ENCODE peak calls at places on chromosomes 6 and 20, in seven cellular contexts. One of them, this sample, is unnamed.

GRCh38 chr6:98416027-98416426 is 418.3 kb upstream of the POU3F2 start:
- DNase-seq in mesendoderm: no peak
- DNase-seq in H1: no peak
- DNase-seq in H9: no peak
- DNase-seq in neuronal stem cell: no peak
- DNase-seq in mesenchymal stem cell: no peak
- DNase-seq in trophoblast cell: no peak
- DNase-seq in this sample: no peak

GRCh38 chr6:158654498-158654897 is 4.6 kb downstream of the SYTL3 start:
- DNase-seq in mesendoderm: no peak
- DNase-seq in H1: no peak
- DNase-seq in H9: no peak
- DNase-seq in neuronal stem cell: no peak
- DNase-seq in mesenchymal stem cell: peak; percentile 97
- DNase-seq in trophoblast cell: peak; percentile 58
- DNase-seq in this sample: peak; percentile 94

GRCh38 chr6:78031228-78031627 is 378.4 kb downstream of the MEI4 start:
- DNase-seq in mesendoderm: no peak
- DNase-seq in H1: no peak
- DNase-seq in H9: no peak
- DNase-seq in neuronal stem cell: no peak
- DNase-seq in mesenchymal stem cell: no peak
- DNase-seq in trophoblast cell: no peak
- DNase-seq in this sample: no peak

GRCh38 chr6:39855356-39855995 is 63.3 kb downstream of the DAAM2 start:
- DNase-seq in mesendoderm: no peak
- DNase-seq in H1: no peak
- DNase-seq in H9: no peak
- DNase-seq in neuronal stem cell: no peak
- DNase-seq in mesenchymal stem cell: peak; percentile 38
- DNase-seq in trophoblast cell: no peak
- DNase-seq in this sample: peak; percentile 22

GRCh38 chr6:126657556-126658129 is 317.7 kb downstream of the CENPW start:
- DNase-seq in mesendoderm: peak; percentile 57
- DNase-seq in H1: no peak
- DNase-seq in H9: no peak
- DNase-seq in neuronal stem cell: no peak
- DNase-seq in mesenchymal stem cell: peak; percentile 38
- DNase-seq in trophoblast cell: no peak
- DNase-seq in this sample: peak; percentile 44

GRCh38 chr20:8969062-8969694 is 99.7 kb upstream of the PLCB4 start:
- DNase-seq in mesendoderm: no peak
- DNase-seq in H1: no peak
- DNase-seq in H9: no peak
- DNase-seq in neuronal stem cell: no peak
- DNase-seq in mesenchymal stem cell: no peak
- DNase-seq in trophoblast cell: no peak
- DNase-seq in this sample: no peak

GRCh38 chr6:122323361-122323760 is 76.1 kb upstream of the HSF2 start:
- DNase-seq in mesendoderm: no peak
- DNase-seq in H1: no peak
- DNase-seq in H9: no peak
- DNase-seq in neuronal stem cell: no peak
- DNase-seq in mesenchymal stem cell: no peak
- DNase-seq in trophoblast cell: no peak
- DNase-seq in this sample: no peak

GRCh38 chr6:148513145-148514071 is 170.8 kb downstream of the SASH1 start:
- DNase-seq in mesendoderm: peak; percentile 40
- DNase-seq in H1: no peak
- DNase-seq in H9: no peak
- DNase-seq in neuronal stem cell: no peak
- DNase-seq in mesenchymal stem cell: peak; percentile 78
- DNase-seq in trophoblast cell: peak; percentile 4
- DNase-seq in this sample: peak; percentile 63

GRCh38 chr20:19858972-19859371 is 100.9 kb downstream of the RIN2 start:
- DNase-seq in mesendoderm: no peak
- DNase-seq in H1: no peak
- DNase-seq in H9: no peak
- DNase-seq in neuronal stem cell: no peak
- DNase-seq in mesenchymal stem cell: peak; percentile 82
- DNase-seq in trophoblast cell: no peak
- DNase-seq in this sample: peak; percentile 33

DNA sequence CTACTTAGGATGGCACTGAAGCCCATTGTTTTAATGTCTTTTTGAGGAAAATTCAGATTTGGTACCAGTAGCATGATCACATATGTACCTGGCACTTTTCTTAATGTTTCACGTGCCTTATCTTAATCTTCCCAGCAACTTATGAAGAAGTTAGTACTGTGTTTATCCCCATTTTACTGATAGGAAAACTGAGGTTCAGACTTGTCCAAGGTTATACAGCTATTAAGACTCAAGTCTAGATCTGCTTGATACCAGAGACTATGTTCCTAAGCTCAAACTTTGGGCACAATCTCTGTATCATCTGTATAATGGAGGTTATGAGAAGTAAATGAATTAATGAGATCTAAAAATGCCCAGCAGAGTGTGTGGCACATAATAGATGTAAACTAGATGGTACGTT is 179.7 kb upstream of the SUPT3H start:
- DNase-seq in mesendoderm: no peak
- DNase-seq in H1: no peak
- DNase-seq in H9: no peak
- DNase-seq in neuronal stem cell: no peak
- DNase-seq in mesenchymal stem cell: no peak
- DNase-seq in trophoblast cell: no peak
- DNase-seq in this sample: no peak
- H2BK120ac ChIP-seq in mesendoderm: no peak overlapping the region
- H2BK120ac ChIP-seq in H1: no peak overlapping the region
- H2BK120ac ChIP-seq in H9: no peak overlapping the region
- H2BK120ac ChIP-seq in neuronal stem cell: no peak overlapping the region
- H2BK120ac ChIP-seq in mesenchymal stem cell: peak overlapping the region; percentile 84
- H2BK120ac ChIP-seq in trophoblast cell: no peak overlapping the region
- H2BK120ac ChIP-seq in this sample: peak overlapping the region; percentile 70

DNA sequence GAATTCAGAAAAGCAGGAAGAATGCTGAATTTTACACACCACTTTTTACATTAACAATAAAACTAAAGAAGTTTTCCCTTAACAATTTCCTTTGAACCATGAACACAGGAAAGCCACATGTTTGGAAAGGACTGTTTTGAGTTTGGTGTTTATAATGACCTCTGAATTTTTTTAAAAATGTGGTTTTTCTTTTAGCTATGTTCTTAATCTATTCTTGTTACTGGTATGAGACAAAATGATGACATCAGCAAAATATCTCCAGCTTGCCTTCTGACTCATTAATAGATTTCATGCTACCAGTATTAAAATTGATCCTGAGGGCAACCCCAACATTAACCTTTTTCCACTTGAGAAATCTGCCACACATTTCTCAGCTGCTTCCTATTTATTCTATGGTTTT is 217.5 kb upstream of the THEMIS start:
- DNase-seq in mesendoderm: no peak
- DNase-seq in H1: no peak
- DNase-seq in H9: no peak
- DNase-seq in neuronal stem cell: no peak
- DNase-seq in mesenchymal stem cell: peak; percentile 65
- DNase-seq in trophoblast cell: no peak
- DNase-seq in this sample: peak; percentile 60
- H2BK120ac ChIP-seq in mesendoderm: no peak overlapping the region
- H2BK120ac ChIP-seq in H1: no peak overlapping the region
- H2BK120ac ChIP-seq in H9: no peak overlapping the region
- H2BK120ac ChIP-seq in neuronal stem cell: no peak overlapping the region
- H2BK120ac ChIP-seq in mesenchymal stem cell: no peak overlapping the region
- H2BK120ac ChIP-seq in trophoblast cell: no peak overlapping the region
- H2BK120ac ChIP-seq in this sample: no peak overlapping the region

GRCh38 chr6:1105833-1106400 is 206.0 kb upstream of the FOXQ1 start:
- DNase-seq in mesendoderm: no peak
- DNase-seq in H1: no peak
- DNase-seq in H9: no peak
- DNase-seq in neuronal stem cell: no peak
- DNase-seq in mesenchymal stem cell: no peak
- DNase-seq in trophoblast cell: no peak
- DNase-seq in this sample: peak; percentile 23
- H2BK120ac ChIP-seq in mesendoderm: no peak overlapping the region
- H2BK120ac ChIP-seq in H1: no peak overlapping the region
- H2BK120ac ChIP-seq in H9: no peak overlapping the region
- H2BK120ac ChIP-seq in neuronal stem cell: no peak overlapping the region
- H2BK120ac ChIP-seq in mesenchymal stem cell: no peak overlapping the region
- H2BK120ac ChIP-seq in trophoblast cell: no peak overlapping the region
- H2BK120ac ChIP-seq in this sample: no peak overlapping the region

DNA sequence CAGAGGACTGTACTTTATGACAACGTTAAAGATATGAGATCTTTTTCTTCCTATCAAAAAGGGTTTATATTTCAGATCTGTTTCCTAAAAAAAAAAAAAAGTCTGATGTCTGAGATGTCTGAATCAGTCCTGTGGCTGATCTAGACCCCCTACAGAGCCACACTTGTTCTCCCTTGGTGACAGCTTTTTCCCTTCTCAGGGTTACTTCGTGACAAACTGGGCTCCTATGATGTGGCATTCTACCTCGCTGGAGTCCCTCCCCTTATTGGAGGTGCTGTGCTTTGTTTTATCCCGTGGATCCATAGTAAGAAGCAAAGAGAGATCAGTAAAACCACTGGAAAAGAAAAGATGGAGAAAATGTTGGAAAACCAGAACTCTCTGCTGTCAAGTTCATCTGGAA is 134.5 kb downstream of the SLC16A10 start:
- DNase-seq in mesendoderm: no peak
- DNase-seq in H1: no peak
- DNase-seq in H9: no peak
- DNase-seq in neuronal stem cell: no peak
- DNase-seq in mesenchymal stem cell: no peak
- DNase-seq in trophoblast cell: no peak
- DNase-seq in this sample: no peak
- H2BK120ac ChIP-seq in mesendoderm: no peak overlapping the region
- H2BK120ac ChIP-seq in H1: no peak overlapping the region
- H2BK120ac ChIP-seq in H9: no peak overlapping the region
- H2BK120ac ChIP-seq in neuronal stem cell: no peak overlapping the region
- H2BK120ac ChIP-seq in mesenchymal stem cell: no peak overlapping the region
- H2BK120ac ChIP-seq in trophoblast cell: no peak overlapping the region
- H2BK120ac ChIP-seq in this sample: no peak overlapping the region

GRCh38 chr20:32278199-32278643 is 770 bp downstream of the KIF3B start:
- DNase-seq in mesendoderm: peak; percentile 7
- DNase-seq in H1: no peak
- DNase-seq in H9: no peak
- DNase-seq in neuronal stem cell: no peak
- DNase-seq in mesenchymal stem cell: peak; percentile 55
- DNase-seq in trophoblast cell: no peak
- DNase-seq in this sample: peak; percentile 17

GRCh38 chr20:32285621-32286334 is 8.3 kb downstream of the KIF3B start:
- DNase-seq in mesendoderm: no peak
- DNase-seq in H1: no peak
- DNase-seq in H9: no peak
- DNase-seq in neuronal stem cell: no peak
- DNase-seq in mesenchymal stem cell: peak; percentile 39
- DNase-seq in trophoblast cell: peak; percentile 48
- DNase-seq in this sample: peak; percentile 10

GRCh38 chr20:32285082-32285620 is 7.7 kb downstream of the KIF3B start:
- DNase-seq in mesendoderm: no peak
- DNase-seq in H1: no peak
- DNase-seq in H9: no peak
- DNase-seq in neuronal stem cell: no peak
- DNase-seq in mesenchymal stem cell: no peak
- DNase-seq in trophoblast cell: peak; percentile 36
- DNase-seq in this sample: no peak

GRCh38 chr20:32281711-32282110 is 4.3 kb downstream of the KIF3B start:
- DNase-seq in mesendoderm: no peak
- DNase-seq in H1: no peak
- DNase-seq in H9: no peak
- DNase-seq in neuronal stem cell: no peak
- DNase-seq in mesenchymal stem cell: no peak
- DNase-seq in trophoblast cell: no peak
- DNase-seq in this sample: no peak

GRCh38 chr20:32282461-32282860 is 5.0 kb downstream of the KIF3B start:
- DNase-seq in mesendoderm: no peak
- DNase-seq in H1: no peak
- DNase-seq in H9: no peak
- DNase-seq in neuronal stem cell: no peak
- DNase-seq in mesenchymal stem cell: no peak
- DNase-seq in trophoblast cell: no peak
- DNase-seq in this sample: no peak
- H2BK120ac ChIP-seq in mesendoderm: no peak overlapping the region
- H2BK120ac ChIP-seq in H1: no peak overlapping the region
- H2BK120ac ChIP-seq in H9: no peak overlapping the region
- H2BK120ac ChIP-seq in neuronal stem cell: no peak overlapping the region
- H2BK120ac ChIP-seq in mesenchymal stem cell: no peak overlapping the region
- H2BK120ac ChIP-seq in trophoblast cell: no peak overlapping the region
- H2BK120ac ChIP-seq in this sample: no peak overlapping the region